ENCODE peak calls at places on chromosomes 6 and 20, in four cellular contexts. E, K, N and F are unnamed samples.

GRCh38 chr6:141946502-141946901 is 186.2 kb upstream of the GJE1 start:
- DNase-seq in K (no peak), N (no peak), E (no peak), F (no peak)

GRCh38 chr20:50521221-50521642 is 11.0 kb downstream of the PTPN1 start:
- DNase-seq in E (no peak), N (no peak), K (no peak), F (no peak)

GRCh38 chr6:56448056-56448455 is 194.6 kb downstream of the DST start:
- DNase-seq in E (no peak), K (no peak), N (no peak), F (no peak)

GRCh38 chr6:138182939-138183791 is 21.4 kb downstream of the ARFGEF3 start:
- DNase-seq in K (no peak), E (no peak), N (peak), F (no peak)

GRCh38 chr20:51172558-51173428 is 149.9 kb upstream of the KCNG1 start:
- DNase-seq in K (no peak), N (no peak), E (no peak), F (no peak)

GRCh38 chr6:166614589-166614988 is 12.5 kb downstream of the RPS6KA2 start:
- DNase-seq in N (no peak), K (no peak), E (no peak), F (no peak)

GRCh38 chr6:106477158-106477557 is 116.6 kb downstream of the CRYBG1 start:
- DNase-seq in N (no peak), K (no peak), E (no peak), F (no peak)

GRCh38 chr6:141996823-141997222 is 135.9 kb upstream of the GJE1 start:
- DNase-seq in N (no peak), K (no peak), E (no peak), F (no peak)

GRCh38 chr6:125507987-125508655 is 206.4 kb upstream of the HDDC2 start:
- DNase-seq in K (no peak), E (no peak), N (peak), F (no peak)

GRCh38 chr6:146990284-146990683 is 213.9 kb upstream of the STXBP5 start:
- DNase-seq in E (peak), N (no peak), K (peak), F (no peak)

GRCh38 chr6:84867521-84867920 is 103.1 kb upstream of the TBX18 start:
- DNase-seq in K (no peak), N (no peak), E (peak), F (no peak)

GRCh38 chr6:81214414-81215091 is 537.9 kb downstream of the TENT5A start:
- DNase-seq in K (no peak), E (no peak), N (no peak), F (no peak)

GRCh38 chr6:51753635-51754034 is 333.8 kb downstream of the PKHD1 start:
- DNase-seq in K (no peak), N (no peak), E (no peak), F (no peak)

GRCh38 chr6:83958250-83958685 is 75.3 kb upstream of the MRAP2 start:
- DNase-seq in E (no peak), K (no peak), N (no peak), F (no peak)

GRCh38 chr6:1580109-1580508 is 29.6 kb upstream of the FOXC1 start:
- DNase-seq in N (no peak), K (no peak), E (no peak), F (no peak)

GRCh38 chr20:48398506-48399449 is 429.0 kb downstream of the PREX1 start:
- DNase-seq in E (no peak), K (no peak), N (no peak), F (no peak)